ENCODE peak calls at places on chromosomes 13 and 19, in four cellular contexts. D, O, E and R are unnamed samples. For H3K4me1, the result is how much of the 10 kb centered on the place peaks cover.

GRCh38 chr19:47021536-47022139 is 2.0 kb downstream of the NPAS1 start:
- DNase-seq in D (no peak), O (no peak), E (no peak), R (no peak)

GRCh38 chr13:114203536-114203935 is 24.5 kb downstream of the CFAP97D2 start:
- DNase-seq in D (no peak), O (no peak), E (no peak), R (no peak)

GRCh38 chr13:43195551-43195950 is 172.2 kb downstream of the DNAJC15 start:
- DNase-seq in O (no peak), D (no peak), E (no peak), R (no peak)

GRCh38 chr19:47019431-47020041 is at the start of gene NPAS1:
- DNase-seq in D (no peak), O (no peak), E (no peak), R (no peak)

GRCh38 chr13:35530147-35530546 is 53.7 kb upstream of the MAB21L1 start:
- DNase-seq in E (no peak), D (no peak), O (no peak), R (no peak)

GRCh38 chr19:12997967-12998940 is 3.0 kb downstream of the NFIX start:
- DNase-seq in D (no peak), E (no peak), O (no peak), R (no peak)

GRCh38 chr13:113411216-113412023 is 41.9 kb downstream of the ADPRHL1 start:
- DNase-seq in O (no peak), E (no peak), D (peak), R (peak)

GRCh38 chr13:19888799-19889198 is 25.4 kb upstream of the ZMYM5 start:
- DNase-seq in E (no peak), D (no peak), O (no peak), R (no peak)

GRCh38 chr13:75489502-75490263 is 7.7 kb upstream of the TBC1D4 start:
- DNase-seq in D (peak), O (peak), E (peak), R (no peak)

GRCh38 chr13:30572859-30573275 is 44.9 kb upstream of the USPL1 start:
- DNase-seq in O (no peak), D (no peak), E (peak), R (no peak)

GRCh38 chr19:16051254-16052025 is 24.9 kb upstream of the TPM4 start:
- DNase-seq in O (no peak), D (no peak), E (no peak), R (no peak)

GRCh38 chr19:38377052-38377451 is 2.7 kb downstream of the PSMD8 start:
- DNase-seq in O (no peak), E (no peak), D (no peak), R (no peak)

GRCh38 chr19:14021474-14021873 is 6.5 kb upstream of the RLN3 start:
- DNase-seq in D (no peak), E (no peak), O (no peak), R (no peak)

GRCh38 chr13:94329754-94330551 is 149.5 kb downstream of the DCT start:
- DNase-seq in E (no peak), O (no peak), D (no peak), R (peak)

GRCh38 chr19:18194554-18195238 is 1.7 kb downstream of the MPV17L2 start:
- DNase-seq in E (peak), O (no peak), D (peak), R (no peak)

GRCh38 chr13:45511310-45512147 is 46.8 kb downstream of the COG3 start:
- DNase-seq in E (no peak), O (no peak), D (no peak), R (peak)

GRCh38 chr13:32199168-32199567 is 116.0 kb downstream of the ZAR1L start:
- DNase-seq in O (no peak), D (no peak), E (no peak), R (no peak)
- TF ChIP-seq POLR2AphosphoS5 in O (no peak), D (no peak), E (no peak), R (no peak)

DNA sequence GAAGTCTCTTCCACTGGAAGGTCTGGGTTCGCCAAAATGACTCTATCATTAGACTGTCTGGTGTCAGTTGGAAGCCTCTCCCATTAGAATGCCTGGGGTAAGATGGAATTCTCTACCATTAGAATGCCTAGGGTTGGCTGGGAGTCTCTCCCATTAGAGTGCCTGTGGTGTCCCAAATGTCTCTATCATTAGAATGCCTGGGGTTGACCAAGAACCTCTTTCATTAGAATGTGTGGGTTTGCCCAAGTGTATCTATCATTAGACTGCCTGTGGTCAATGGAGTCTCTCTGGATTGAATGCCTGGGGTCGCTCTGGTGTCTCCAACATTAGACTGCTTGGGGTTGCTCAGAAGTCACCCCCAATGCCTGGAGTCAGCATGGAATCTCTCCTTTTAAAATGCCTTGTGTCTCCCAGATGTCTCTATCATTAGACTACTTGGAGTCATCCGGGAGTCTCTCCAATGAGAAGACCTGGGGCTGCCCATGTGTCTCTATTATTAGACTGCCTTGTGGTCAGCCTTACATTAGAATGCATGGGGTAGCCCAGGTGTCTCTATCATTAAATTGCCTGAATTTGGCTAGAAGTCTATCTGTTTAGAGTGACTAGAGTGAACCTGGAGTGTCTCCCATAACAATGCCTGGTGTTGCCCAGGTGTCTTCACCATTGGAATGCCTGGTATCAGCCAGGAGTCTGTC is 1518.4 kb downstream of the UQCRFS1 start:
- DNase-seq in D (no peak), E (no peak), O (no peak), R (no peak)
- H3K4me1 ChIP-seq in D (under half), E (under half), O (under half), R (under half)

DNA sequence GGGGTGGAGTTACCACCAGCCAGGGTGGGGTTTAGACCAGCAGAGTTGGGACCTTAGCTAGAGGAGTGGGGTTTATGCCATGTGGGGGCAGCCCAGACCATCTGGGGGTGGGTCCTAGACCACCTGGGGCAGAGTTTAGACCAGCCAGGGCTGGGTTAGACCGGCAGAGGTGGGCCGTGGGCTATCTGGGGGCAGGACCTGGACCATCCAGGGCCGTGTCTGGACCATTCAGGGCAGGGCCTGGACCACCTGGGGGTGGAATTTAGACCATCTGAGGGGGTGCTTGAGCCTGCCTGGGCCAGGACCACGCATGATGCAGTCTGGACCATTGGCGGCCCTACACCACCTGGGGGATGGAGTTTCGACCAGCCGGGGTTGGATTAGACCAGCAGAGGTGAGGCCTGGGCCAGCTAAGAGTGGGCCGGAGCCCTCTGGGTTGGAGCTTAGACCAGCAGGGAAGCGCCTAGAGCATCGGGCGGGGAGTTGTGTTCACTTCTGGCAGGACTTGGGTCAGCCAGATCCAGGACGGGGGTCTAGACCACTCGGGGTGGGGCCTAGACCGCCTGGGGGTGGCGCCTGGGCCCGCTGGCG is 9.9 kb upstream of the CACNG6 start:
- DNase-seq in O (no peak), D (no peak), E (no peak), R (no peak)
- TF ChIP-seq POLR2AphosphoS5 in O (no peak), D (no peak), E (no peak), R (peak)

GRCh38 chr13:99973163-99973785 is 1.7 kb upstream of the ZIC5 start:
- DNase-seq in D (no peak), E (no peak), O (no peak), R (no peak)

GRCh38 chr13:99973786-99974185 is 2.2 kb upstream of the ZIC5 start:
- DNase-seq in E (no peak), O (no peak), D (no peak), R (no peak)

GRCh38 chr13:99975626-99976025 is 4.1 kb upstream of the ZIC5 start:
- DNase-seq in D (no peak), E (no peak), O (peak), R (no peak)

GRCh38 chr13:99974939-99975561 is 3.5 kb upstream of the ZIC5 start:
- DNase-seq in D (no peak), E (no peak), O (peak), R (no peak)

DNA sequence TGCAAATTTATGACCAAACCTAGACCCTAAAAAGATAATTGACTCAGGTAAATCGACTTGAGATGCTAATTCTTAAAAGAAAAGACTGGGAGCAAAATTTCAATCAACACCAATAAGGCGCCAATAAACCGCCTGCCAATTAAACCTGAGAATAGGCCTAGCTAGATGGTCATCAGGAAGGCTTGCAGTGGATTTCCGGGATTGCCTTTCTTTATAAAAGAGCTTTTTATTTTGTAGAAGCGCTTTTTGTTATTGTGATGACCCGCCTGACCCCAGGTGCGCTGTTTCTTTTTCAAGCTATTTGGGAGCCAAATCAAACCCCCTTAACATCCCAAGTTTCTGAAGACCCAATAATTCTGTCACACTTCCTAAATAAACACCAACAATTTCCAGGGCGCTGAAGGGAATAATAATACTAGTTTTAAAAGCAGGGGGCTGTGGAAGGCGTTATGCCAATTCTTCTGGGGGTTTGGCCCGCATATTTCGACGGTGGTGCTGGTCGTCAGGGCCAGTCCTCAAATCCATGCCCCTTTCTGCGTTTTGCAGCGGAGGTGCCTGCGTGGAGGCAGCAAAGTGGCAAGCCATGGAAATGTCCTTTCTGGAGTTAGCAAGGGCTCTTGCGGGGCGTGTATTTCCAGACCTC is 2.9 kb upstream of the ZIC5 start:
- DNase-seq in D (no peak), E (no peak), O (no peak), R (no peak)
- H3K4me1 ChIP-seq in D (under half), E (under half), O (under half), R (under half)

GRCh38 chr19:4338441-4339350 is at the start of gene STAP2:
- DNase-seq in D (peak), E (peak), O (peak), R (no peak)
- TF ChIP-seq POLR2AphosphoS5 in D (peak), E (no peak), O (peak), R (no peak)

DNA sequence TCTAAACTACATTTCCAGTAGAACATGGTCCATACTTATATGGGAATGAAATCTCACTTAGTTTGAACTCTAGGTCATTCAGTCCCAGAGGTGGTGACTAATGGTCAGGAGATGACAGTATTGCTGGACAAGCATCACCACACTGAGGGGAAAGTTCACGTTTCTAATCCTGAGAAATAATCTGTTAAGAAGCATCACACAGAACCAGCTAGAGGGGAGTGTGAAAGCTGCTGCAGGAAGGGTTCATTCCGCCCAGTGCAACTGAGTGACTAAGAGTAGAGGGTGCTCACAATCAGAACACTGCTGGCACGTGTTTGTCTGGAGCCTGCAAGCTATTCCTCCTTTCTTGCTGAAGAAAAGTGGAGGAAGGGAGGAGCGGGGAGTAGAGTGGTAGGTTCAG is 2.7 kb downstream of the COL4A1 start:
- DNase-seq in O (no peak), D (no peak), E (no peak), R (no peak)
- H3K4me1 ChIP-seq in O (under half), D (under half), E (under half), R (under half)

GRCh38 chr19:42528354-42529247 is at the start of gene CEACAM1:
- DNase-seq in D (peak), O (peak), E (peak), R (no peak)
- TF ChIP-seq POLR2AphosphoS5 in D (peak), O (peak), E (no peak), R (no peak)

DNA sequence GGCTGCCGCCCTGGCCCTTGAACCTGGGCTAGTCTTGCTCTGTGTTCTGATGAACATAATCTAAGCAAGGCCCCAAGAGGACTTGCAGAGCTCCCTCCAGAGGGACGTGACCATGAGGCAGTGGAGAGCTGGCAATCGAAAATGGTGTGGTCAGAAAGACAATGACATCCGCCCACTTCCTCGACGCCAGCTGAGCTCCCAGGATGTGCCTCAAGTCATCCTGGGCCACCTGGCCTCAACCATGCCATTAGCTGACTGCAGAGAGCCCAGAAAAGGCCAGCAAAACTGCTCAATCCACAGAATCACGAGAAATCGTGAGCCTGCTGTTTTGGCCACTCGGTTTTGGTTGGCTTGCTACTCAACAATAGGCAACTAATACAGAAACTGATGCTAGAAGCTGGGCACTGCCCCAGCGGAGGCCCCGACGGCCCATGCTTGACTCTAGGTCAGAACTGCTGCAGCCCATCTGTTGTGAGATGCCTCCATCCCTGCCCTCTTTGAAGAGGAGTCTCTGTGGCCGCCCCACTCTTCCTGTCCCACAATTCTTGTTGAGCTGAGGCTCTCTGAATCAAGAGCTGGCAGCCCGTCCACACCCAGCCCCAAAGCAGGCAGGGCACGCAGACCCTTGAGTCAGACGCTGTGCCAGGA is 53.3 kb downstream of the STK24 start:
- DNase-seq in O (no peak), E (no peak), D (no peak), R (no peak)
- H3K4me1 ChIP-seq in O (half or more), E (under half), D (under half), R (under half)

GRCh38 chr13:65302691-65303090 is 1927.4 kb downstream of the PCDH9 start:
- DNase-seq in D (no peak), E (no peak), O (no peak), R (no peak)

DNA sequence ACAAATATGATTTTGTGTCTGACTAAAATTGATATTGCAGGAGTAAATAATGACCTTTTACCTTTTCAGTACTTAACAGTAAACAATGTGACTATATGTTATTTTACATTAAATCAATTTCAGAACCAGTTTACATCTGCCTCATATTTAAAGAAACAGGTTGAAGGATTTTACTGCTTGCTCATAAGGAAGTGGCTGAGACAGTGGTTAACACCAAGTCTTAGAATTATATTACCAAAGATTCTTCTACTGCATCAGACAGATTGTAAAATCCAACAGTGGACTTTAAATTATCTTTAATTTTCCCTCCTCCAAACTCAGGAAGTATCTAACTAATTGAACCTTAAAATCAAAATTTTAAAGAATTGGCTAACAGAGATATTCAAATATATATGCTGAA is 1929.9 kb downstream of the PCDH9 start:
- DNase-seq in E (no peak), O (no peak), D (no peak), R (no peak)
- TF ChIP-seq POLR2AphosphoS5 in E (no peak), O (no peak), D (no peak), R (no peak)

GRCh38 chr19:11528551-11529341 is at the start of gene ECSIT:
- DNase-seq in E (peak), O (peak), D (peak), R (peak)
- H3K4me1 ChIP-seq in E (under half), O (under half), D (under half), R (under half)